ENCODE peak calls at places on chromosome 14, in five cellular contexts. U is GM13977, Z is brain microvascular endothelial cell, N is WTC11, M is foreskin fibroblast. Y is an unnamed sample.

GRCh38 chr14:53278602-53279506 is 125.7 kb upstream of the DDHD1 start:
- DNase-seq in U (no peak), Z (peak), N (no peak), M (peak), Y (no peak)

GRCh38 chr14:69316449-69317391 is 56.8 kb downstream of the GALNT16 start:
- DNase-seq in U (no peak), Z (peak), N (peak), M (peak), Y (no peak)

GRCh38 chr14:91154851-91155625 is 41.2 kb downstream of the DGLUCY start:
- DNase-seq in U (no peak), Z (peak), N (no peak), M (peak), Y (no peak)

GRCh38 chr14:76742961-76743360 is 18.3 kb upstream of the VASH1 start:
- DNase-seq in U (no peak), Z (no peak), N (no peak), M (no peak), Y (no peak)

GRCh38 chr14:56741325-56741724 is 69.0 kb downstream of the OTX2 start:
- DNase-seq in U (no peak), Z (no peak), N (no peak), M (no peak), Y (no peak)

GRCh38 chr14:71267691-71268090 is 360.4 kb downstream of the PCNX1 start:
- DNase-seq in U (no peak), Z (no peak), N (no peak), M (peak), Y (no peak)

GRCh38 chr14:32537166-32537565 is 208.1 kb downstream of the AKAP6 start:
- DNase-seq in U (no peak), Z (no peak), N (no peak), M (no peak), Y (no peak)

GRCh38 chr14:101851183-101851582 is 89.7 kb downstream of the PPP2R5C start:
- DNase-seq in U (no peak), Z (no peak), N (no peak), M (no peak), Y (no peak)

GRCh38 chr14:75905505-75905904 is 76.3 kb downstream of the TGFB3 start:
- DNase-seq in U (no peak), Z (peak), N (no peak), M (peak), Y (no peak)

GRCh38 chr14:90781876-90782275 is 34.4 kb downstream of the TTC7B start:
- DNase-seq in U (no peak), Z (no peak), N (no peak), M (no peak), Y (no peak)

GRCh38 chr14:55136241-55136640 is 7.2 kb downstream of the LGALS3 start:
- DNase-seq in U (no peak), Z (peak), N (no peak), M (peak), Y (no peak)

GRCh38 chr14:90451443-90451842 is 54.6 kb downstream of the CALM1 start:
- DNase-seq in U (no peak), Z (no peak), N (no peak), M (no peak), Y (no peak)

GRCh38 chr14:81551471-81551870 is 17.8 kb upstream of the SEL1L start:
- DNase-seq in U (no peak), Z (no peak), N (no peak), M (no peak), Y (no peak)

GRCh38 chr14:37179896-37180502 is 7.6 kb upstream of the SLC25A21 start:
- DNase-seq in U (no peak), Z (peak), N (no peak), M (peak), Y (no peak)

GRCh38 chr14:71833476-71833875 is 98.8 kb upstream of the RGS6 start:
- DNase-seq in U (no peak), Z (no peak), N (no peak), M (no peak), Y (no peak)

GRCh38 chr14:20428802-20429201 is 7.2 kb downstream of the KLHL33 start:
- DNase-seq in U (no peak), Z (no peak), N (no peak), M (no peak), Y (peak)

GRCh38 chr14:66509874-66510273 is 1.9 kb downstream of the GPHN start:
- DNase-seq in U (no peak), Z (no peak), N (no peak), M (peak), Y (no peak)

GRCh38 chr14:101963611-101964296 is 619 bp upstream of the DYNC1H1 start:
- DNase-seq in U (no peak), Z (no peak), N (no peak), M (no peak), Y (no peak)

GRCh38 chr14:49173765-49174373 is 412.3 kb downstream of the RPS29 start:
- DNase-seq in U (peak), Z (peak), N (peak), M (peak), Y (peak)

GRCh38 chr14:82565825-82566224 is 1032.2 kb upstream of the SEL1L start:
- DNase-seq in U (no peak), Z (no peak), N (no peak), M (no peak), Y (no peak)

GRCh38 chr14:81516941-81517797 is 16.5 kb downstream of the SEL1L start:
- DNase-seq in U (no peak), Z (peak), N (no peak), M (peak), Y (no peak)

GRCh38 chr14:94044476-94045091 is 18.4 kb downstream of the OTUB2 start:
- DNase-seq in U (no peak), Z (no peak), N (no peak), M (no peak), Y (no peak)

GRCh38 chr14:104399432-104400155 is 180.0 kb upstream of the C14orf180 start:
- DNase-seq in U (no peak), Z (no peak), N (no peak), M (no peak), Y (peak)

GRCh38 chr14:90730367-90730766 is 85.9 kb downstream of the TTC7B start:
- DNase-seq in U (no peak), Z (no peak), N (no peak), M (no peak), Y (no peak)

GRCh38 chr14:93317836-93318807 is 14.7 kb downstream of the BTBD7 start:
- DNase-seq in U (no peak), Z (peak), N (no peak), M (peak), Y (no peak)

GRCh38 chr14:58738189-58738836 is 100.6 kb downstream of the DACT1 start:
- DNase-seq in U (no peak), Z (peak), N (no peak), M (peak), Y (no peak)

GRCh38 chr14:44961151-44961729 is 507 bp downstream of the KLHL28 start:
- DNase-seq in U (peak), Z (peak), N (peak), M (peak), Y (peak)

GRCh38 chr14:26794731-26795130 is 196.9 kb upstream of the NOVA1 start:
- DNase-seq in U (no peak), Z (no peak), N (no peak), M (peak), Y (no peak)

GRCh38 chr14:62557416-62557815 is 487.8 kb downstream of the KCNH5 start:
- DNase-seq in U (no peak), Z (no peak), N (no peak), M (no peak), Y (no peak)

GRCh38 chr14:74867673-74868072 is 8.3 kb downstream of the PROX2 start:
- DNase-seq in U (no peak), Z (no peak), N (no peak), M (peak), Y (no peak)

DNA sequence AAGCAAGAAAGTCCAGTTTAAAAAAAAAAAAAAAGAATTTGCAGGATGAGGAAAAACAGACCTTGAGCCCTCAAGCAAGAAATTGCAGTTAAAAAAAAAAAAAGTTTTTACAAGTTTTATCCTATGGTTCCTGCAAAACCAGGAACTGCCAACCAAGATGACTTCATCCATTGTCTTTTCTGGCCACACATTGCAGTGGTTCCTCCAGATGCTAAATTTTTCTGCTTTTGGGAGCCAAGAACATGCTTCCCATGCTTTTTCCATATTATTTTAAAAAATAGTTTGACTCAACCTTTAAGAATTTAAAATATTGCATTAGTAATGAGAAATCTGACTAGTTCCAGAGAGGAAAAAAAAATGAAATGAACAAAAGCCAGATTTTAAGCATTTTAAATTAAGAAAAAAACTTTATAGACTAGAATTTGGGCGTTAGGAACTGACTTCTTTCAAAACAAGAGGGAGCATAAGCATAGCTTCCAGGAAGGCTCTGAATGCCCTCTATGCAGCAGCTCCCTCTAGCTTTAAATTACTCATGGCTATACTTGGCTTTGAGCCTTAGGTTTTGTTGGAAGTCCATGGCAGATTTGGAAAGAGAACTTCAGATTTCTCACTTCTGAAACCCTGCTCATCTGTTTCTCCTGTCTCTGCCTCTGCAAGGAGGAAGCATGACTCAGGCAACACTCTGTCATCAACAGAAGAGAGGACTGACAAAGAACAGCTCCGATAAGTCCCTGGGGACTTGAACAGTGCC is 124.5 kb downstream of the GPR65 start:
- DNase-seq in U (no peak), Z (peak), N (no peak), M (peak), Y (peak)
- TF ChIP-seq CTCF in U (no peak), Z (no peak), N (no peak), M (peak), Y (no peak)

DNA sequence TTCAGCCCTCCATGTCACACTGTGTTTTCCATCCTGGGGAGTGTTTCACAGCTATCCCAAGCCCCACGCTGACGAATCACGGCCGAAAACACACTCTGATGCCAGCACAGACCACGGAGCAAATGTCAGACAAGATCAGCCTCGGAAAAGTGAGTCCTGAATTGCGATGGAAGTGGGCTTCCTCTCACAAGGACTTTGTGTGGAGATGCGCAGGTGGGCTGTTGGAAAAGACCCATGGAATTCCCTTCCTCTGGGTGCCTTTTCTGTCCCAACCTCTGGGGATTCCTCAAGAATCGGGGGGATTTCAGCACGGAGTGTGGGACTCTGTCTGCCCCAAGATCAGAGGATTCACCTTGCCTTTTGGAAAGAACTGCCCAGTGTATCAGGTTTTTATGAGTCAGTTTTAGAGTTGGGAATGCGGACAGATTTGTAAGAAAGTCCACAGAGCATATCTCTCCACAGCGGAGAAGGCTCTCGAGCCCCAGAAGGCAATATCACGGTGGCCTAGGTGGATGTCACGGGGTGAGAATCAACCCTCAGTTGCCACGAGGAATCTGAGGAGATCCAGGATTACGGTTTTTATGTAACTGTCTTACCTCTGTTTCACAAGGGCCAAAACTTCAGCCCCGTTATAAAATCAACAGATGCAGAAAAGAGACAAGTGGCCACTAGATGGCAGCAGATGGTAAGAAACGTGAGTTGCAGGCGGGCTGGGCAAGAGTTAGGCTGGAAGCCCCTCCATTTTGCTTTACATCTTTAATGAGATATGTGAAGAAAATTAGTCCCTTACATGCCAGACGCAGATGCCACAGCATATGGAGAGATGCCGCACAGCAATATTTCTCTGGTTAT is 201.9 kb downstream of the DAD1 start:
- DNase-seq in U (peak), Z (peak), N (peak), M (peak), Y (peak)
- TF ChIP-seq CTCF in U (peak), Z (peak), N (peak), M (peak), Y (peak)

GRCh38 chr14:100654025-100654813 is 67.0 kb upstream of the BEGAIN start:
- DNase-seq in U (no peak), Z (no peak), N (no peak), M (no peak), Y (no peak)

GRCh38 chr14:100651999-100652508 is 64.8 kb upstream of the BEGAIN start:
- DNase-seq in U (no peak), Z (no peak), N (no peak), M (peak), Y (no peak)

GRCh38 chr14:100654814-100655795 is 67.9 kb upstream of the BEGAIN start:
- DNase-seq in U (peak), Z (no peak), N (peak), M (no peak), Y (peak)

GRCh38 chr14:100652739-100653138 is 65.5 kb upstream of the BEGAIN start:
- DNase-seq in U (no peak), Z (no peak), N (no peak), M (peak), Y (no peak)

GRCh38 chr14:100653409-100653808 is 66.2 kb upstream of the BEGAIN start:
- DNase-seq in U (peak), Z (no peak), N (peak), M (no peak), Y (no peak)
- TF ChIP-seq CTCF in U (peak), Z (peak), N (peak), M (peak), Y (peak)

DNA sequence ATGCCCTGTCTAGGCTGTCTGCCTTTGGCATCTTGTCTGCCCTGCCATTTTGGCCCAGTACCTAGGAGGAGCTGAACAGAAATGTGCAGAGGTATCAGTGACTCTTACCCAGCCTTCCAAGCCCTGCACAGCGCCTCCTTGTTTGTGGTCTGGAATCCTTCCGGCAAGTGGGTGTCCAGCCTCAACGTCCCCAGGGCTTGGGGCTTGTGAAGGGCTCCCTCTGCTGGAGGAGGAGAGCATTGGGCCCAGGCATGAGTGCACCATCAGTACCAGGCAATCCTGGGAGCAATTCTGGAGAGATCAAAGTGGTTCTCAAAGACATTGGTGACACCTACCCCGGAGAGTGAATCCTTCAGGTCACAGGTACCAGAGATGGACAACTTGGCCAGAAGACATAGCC is 2.4 kb upstream of the TCL1B start:
- DNase-seq in U (peak), Z (no peak), N (peak), M (no peak), Y (peak)
- TF ChIP-seq CTCF in U (peak), Z (peak), N (peak), M (peak), Y (peak)

GRCh38 chr14:77988096-77988870 is 181.9 kb upstream of the NRXN3 start:
- DNase-seq in U (no peak), Z (no peak), N (no peak), M (no peak), Y (no peak)

GRCh38 chr14:77989441-77989891 is 180.7 kb upstream of the NRXN3 start:
- DNase-seq in U (no peak), Z (no peak), N (no peak), M (no peak), Y (no peak)

GRCh38 chr14:77986808-77987207 is 183.4 kb upstream of the NRXN3 start:
- DNase-seq in U (no peak), Z (no peak), N (no peak), M (no peak), Y (no peak)

GRCh38 chr14:77988966-77989365 is 181.2 kb upstream of the NRXN3 start:
- DNase-seq in U (no peak), Z (peak), N (no peak), M (peak), Y (no peak)

GRCh38 chr14:77991128-77991772 is 178.9 kb upstream of the NRXN3 start:
- DNase-seq in U (peak), Z (no peak), N (peak), M (no peak), Y (no peak)
- TF ChIP-seq CTCF in U (no peak), Z (peak), N (no peak), M (no peak), Y (no peak)

DNA sequence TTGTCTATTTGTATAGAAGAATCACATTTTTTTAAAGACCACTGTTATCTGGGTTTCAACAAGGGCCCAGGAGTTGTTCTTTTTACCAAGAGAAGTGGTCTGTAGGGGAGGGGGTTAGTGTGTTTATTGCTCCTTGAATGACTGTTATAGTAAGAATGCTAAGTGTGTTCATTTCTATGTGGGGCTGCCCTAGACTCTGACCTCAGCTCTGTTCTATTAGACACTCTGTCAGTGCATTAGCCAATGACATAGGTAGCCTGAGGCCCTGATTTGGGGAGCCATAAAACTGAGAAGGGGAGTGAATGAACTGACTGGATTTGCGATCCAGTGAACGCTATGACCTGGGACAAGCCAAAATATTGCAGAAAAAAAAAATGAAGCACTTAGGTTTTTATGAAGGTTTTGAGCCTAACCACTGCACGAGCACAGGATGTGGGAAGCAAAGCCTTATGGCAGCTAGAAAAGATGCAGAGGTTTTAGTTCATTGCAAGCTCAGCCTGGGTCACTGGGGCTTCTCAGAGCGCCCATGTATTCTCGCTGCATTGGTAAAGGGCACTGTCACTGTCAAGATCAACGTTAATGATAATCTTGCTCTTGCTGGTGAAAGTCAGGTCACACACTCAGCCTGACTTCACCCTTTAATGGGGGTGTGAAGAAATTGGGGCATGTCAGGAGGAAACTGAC is 63.8 kb downstream of the PRKCH start:
- DNase-seq in U (no peak), Z (no peak), N (no peak), M (peak), Y (no peak)
- TF ChIP-seq CTCF in U (no peak), Z (no peak), N (no peak), M (no peak), Y (no peak)

DNA sequence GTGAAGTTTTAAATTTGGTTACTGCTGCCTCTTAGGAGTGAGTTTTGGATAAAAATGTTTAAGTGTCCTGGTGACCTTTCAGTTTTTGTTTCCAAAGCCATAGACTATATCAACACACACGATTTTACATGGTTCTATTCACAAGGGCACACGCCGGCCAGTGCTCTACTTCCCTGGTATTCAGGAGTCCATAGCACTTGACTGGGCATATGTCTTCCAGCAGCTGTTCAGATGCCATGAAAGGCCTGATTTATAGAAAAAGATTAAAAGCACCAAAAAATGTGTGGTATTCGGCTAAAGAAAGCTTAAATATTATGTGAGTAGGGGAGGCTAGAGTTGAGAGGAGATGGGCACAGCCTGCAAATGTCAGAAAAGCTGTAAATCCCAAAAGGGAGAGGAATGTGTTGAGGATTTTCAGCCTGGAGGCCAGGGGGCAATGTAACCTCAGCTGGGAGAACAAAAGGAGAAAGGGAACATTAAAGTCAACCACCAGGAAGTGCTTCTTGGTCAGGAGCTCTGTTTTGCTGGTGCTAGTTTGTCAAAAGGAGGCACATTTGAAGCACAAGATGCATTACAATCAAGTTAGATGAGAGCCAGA is 478.4 kb downstream of the RAD51B start:
- DNase-seq in U (no peak), Z (peak), N (peak), M (peak), Y (no peak)
- TF ChIP-seq CTCF in U (no peak), Z (peak), N (no peak), M (peak), Y (no peak)

Y was measured in GM13976.